ENCODE peak calls at places on chromosomes 3 and 15, in seven cellular contexts. M is A549, K is pancreas, B is stomach, A is Panc1, Z is fibroblast of lung, P is body of pancreas. C is an unnamed sample. For H3K4me1, the result is how much of the 10 kb centered on the place peaks cover.

GRCh38 chr3:9703736-9704342 is at the start of gene CPNE9:
- DNase-seq in M (no peak), K (no peak), B (no peak), A (no peak), Z (no peak), P (no peak), C (no peak)

GRCh38 chr15:95565201-95565600 is 765.3 kb upstream of the NR2F2 start:
- DNase-seq in M (no peak), K (no peak), B (no peak), A (no peak), Z (no peak), P (no peak), C (no peak)

GRCh38 chr3:100982710-100983109 is 10.5 kb downstream of the ABI3BP start:
- DNase-seq in M (no peak), K (no peak), B (no peak), A (no peak), Z (peak), P (no peak), C (peak)

GRCh38 chr15:34616613-34617012 is 33.2 kb upstream of the GOLGA8B start:
- DNase-seq in M (peak), K (no peak), B (no peak), A (no peak), Z (peak), P (no peak), C (no peak)

GRCh38 chr3:178451799-178452198 is 84.4 kb upstream of the KCNMB2 start:
- DNase-seq in M (no peak), K (no peak), B (no peak), A (no peak), Z (no peak), P (no peak), C (no peak)

GRCh38 chr15:68616397-68616796 is 37.6 kb downstream of the CORO2B start:
- DNase-seq in M (no peak), K (no peak), B (no peak), A (no peak), Z (peak), P (no peak), C (no peak)

GRCh38 chr3:118587037-118587741 is 447.5 kb downstream of the IGSF11 start:
- DNase-seq in M (no peak), K (no peak), B (no peak), A (no peak), Z (no peak), P (no peak), C (no peak)

GRCh38 chr3:172550347-172550943 is 27.2 kb upstream of the TNFSF10 start:
- DNase-seq in M (peak), K (no peak), B (no peak), A (no peak), Z (peak), P (no peak), C (no peak)

GRCh38 chr15:78204351-78205309 is 29.7 kb downstream of the ACSBG1 start:
- DNase-seq in M (no peak), K (peak), B (peak), A (no peak), Z (no peak), P (peak), C (no peak)

GRCh38 chr3:146067048-146067447 is 93.9 kb downstream of the PLOD2 start:
- DNase-seq in M (peak), K (no peak), B (no peak), A (no peak), Z (peak), P (no peak), C (no peak)

GRCh38 chr3:62049033-62049432 is 324.3 kb downstream of the FEZF2 start:
- DNase-seq in M (no peak), K (no peak), B (no peak), A (no peak), Z (peak), P (no peak), C (no peak)

GRCh38 chr15:29854413-29854812 is 32.1 kb upstream of the TJP1 start:
- DNase-seq in M (peak), K (no peak), B (no peak), A (no peak), Z (no peak), P (no peak), C (peak)

GRCh38 chr3:101591071-101591470 is 17.1 kb downstream of the PCNP start:
- DNase-seq in M (no peak), K (no peak), B (no peak), A (no peak), Z (no peak), P (no peak), C (no peak)

GRCh38 chr15:64623347-64624024 is 151.9 kb downstream of the RBPMS2 start:
- DNase-seq in M (no peak), K (no peak), B (no peak), A (no peak), Z (no peak), P (no peak), C (no peak)

GRCh38 chr15:59689626-59690236 is 611 bp upstream of the BNIP2 start:
- DNase-seq in M (peak), K (peak), B (peak), A (no peak), Z (peak), P (peak), C (peak)

DNA sequence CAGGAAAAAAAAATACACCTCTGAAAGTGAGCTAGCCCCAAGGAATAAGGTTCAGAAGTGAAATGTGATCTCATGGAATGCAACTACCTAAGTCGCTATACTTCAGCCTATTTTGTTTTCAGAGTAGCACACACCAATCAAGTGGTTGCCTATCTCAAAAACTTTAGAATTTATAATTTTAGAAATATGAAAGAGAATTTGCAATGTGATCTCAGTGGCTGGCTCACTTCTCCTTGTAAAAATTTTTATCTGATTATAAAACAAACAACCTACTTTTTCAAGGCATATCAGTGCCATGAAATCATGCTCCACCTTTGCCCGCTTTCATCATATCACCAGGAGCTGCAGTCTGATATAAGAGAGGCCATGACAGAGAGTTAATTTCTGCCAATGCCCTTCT is 47.3 kb downstream of the CLDN11 start:
- DNase-seq in M (peak), K (no peak), B (no peak), A (no peak), Z (no peak), P (no peak), C (no peak)
- H3K4me1 ChIP-seq in M (under half), K (under half), B (under half), A (under half), Z (under half), P (under half), C (under half)

GRCh38 chr15:90209591-90209990 is 8.5 kb downstream of the SEMA4B start:
- DNase-seq in M (no peak), K (peak), B (no peak), A (no peak), Z (no peak), P (no peak), C (no peak)

GRCh38 chr15:90210593-90210992 is 9.5 kb downstream of the SEMA4B start:
- DNase-seq in M (no peak), K (peak), B (peak), A (no peak), Z (no peak), P (no peak), C (no peak)

GRCh38 chr15:90205886-90206285 is 4.8 kb downstream of the SEMA4B start:
- DNase-seq in M (no peak), K (no peak), B (no peak), A (no peak), Z (no peak), P (no peak), C (no peak)

GRCh38 chr15:90207252-90207651 is 6.1 kb downstream of the SEMA4B start:
- DNase-seq in M (no peak), K (no peak), B (no peak), A (no peak), Z (no peak), P (no peak), C (no peak)

GRCh38 chr15:90208372-90208771 is 7.2 kb downstream of the SEMA4B start:
- DNase-seq in M (no peak), K (no peak), B (no peak), A (no peak), Z (no peak), P (no peak), C (no peak)
- H3K4me1 ChIP-seq in M (half or more), K (under half), B (under half), A (half or more), Z (under half), P (half or more), C (half or more)

GRCh38 chr15:80527961-80528360 is 123.8 kb downstream of the ARNT2 start:
- DNase-seq in M (no peak), K (no peak), B (no peak), A (no peak), Z (no peak), P (no peak), C (no peak)

GRCh38 chr15:80526556-80527340 is 122.6 kb downstream of the ARNT2 start:
- DNase-seq in M (no peak), K (no peak), B (no peak), A (no peak), Z (peak), P (no peak), C (no peak)

GRCh38 chr15:80527406-80527805 is 123.2 kb downstream of the ARNT2 start:
- DNase-seq in M (no peak), K (no peak), B (no peak), A (no peak), Z (no peak), P (no peak), C (no peak)

GRCh38 chr15:80525853-80526252 is 121.7 kb downstream of the ARNT2 start:
- DNase-seq in M (no peak), K (no peak), B (no peak), A (no peak), Z (no peak), P (no peak), C (no peak)

GRCh38 chr15:80523746-80524145 is 119.6 kb downstream of the ARNT2 start:
- DNase-seq in M (no peak), K (no peak), B (no peak), A (no peak), Z (peak), P (no peak), C (no peak)
- H3K4me1 ChIP-seq in M (under half), K (under half), B (under half), A (under half), Z (under half), P (under half), C (under half)

GRCh38 chr3:31953091-31953490 is 28.0 kb downstream of the OSBPL10 start:
- DNase-seq in M (no peak), K (no peak), B (no peak), A (no peak), Z (no peak), P (no peak), C (no peak)
- H3K4me1 ChIP-seq in M (under half), K (under half), B (under half), A (under half), Z (under half), P (under half), C (under half)

GRCh38 chr15:99475754-99476412 is 89.9 kb upstream of the MEF2A start:
- DNase-seq in M (no peak), K (no peak), B (no peak), A (no peak), Z (no peak), P (no peak), C (no peak)
- H3K4me1 ChIP-seq in M (under half), K (under half), B (under half), A (under half), Z (under half), P (under half), C (under half)

GRCh38 chr3:23809840-23810341 is 4.1 kb downstream of the UBE2E1 start:
- DNase-seq in M (no peak), K (no peak), B (no peak), A (no peak), Z (no peak), P (no peak), C (no peak)
- H3K4me1 ChIP-seq in M (under half), K (under half), B (under half), A (under half), Z (under half), P (under half), C (under half)